ENCODE peak calls at places on chromosomes 16 and 17, in ten cellular contexts. Z is spleen, K is Peyer's patch, P is brain microvascular endothelial cell, I is HCT116, E is tibial artery, N is neural progenitor cell, D is PC-9, A is tibial nerve, G is neuronal stem cell. H is an unnamed sample.

GRCh38 chr17:36861531-36861930 is 75.7 kb upstream of the LHX1 start:
- DNase-seq in Z (no peak), K (no peak), P (no peak), I (no peak), E (no peak), N (no peak), D (no peak), A (no peak), G (no peak), H (no peak)

GRCh38 chr16:56824335-56824734 is 40.7 kb upstream of the SLC12A3 start:
- DNase-seq in Z (no peak), K (no peak), P (no peak), I (no peak), E (no peak), N (peak; percentile 52), D (no peak), A (no peak), G (no peak), H (no peak)

GRCh38 chr17:65446838-65447526 is 114.5 kb downstream of the AXIN2 start:
- DNase-seq in Z (no peak), K (no peak), P (no peak), I (no peak), E (peak; percentile 67), N (no peak), D (no peak), A (no peak), G (no peak), H (no peak)

GRCh38 chr17:47305302-47305923 is 18.3 kb upstream of the EFCAB13 start:
- DNase-seq in Z (no peak), K (no peak), P (peak; percentile 80), I (no peak), E (no peak), N (no peak), D (peak; percentile 77), A (no peak), G (no peak), H (no peak)

GRCh38 chr17:78256705-78257559 is 25.5 kb downstream of the TMEM235 start:
- DNase-seq in Z (peak; percentile 76), K (no peak), P (no peak), I (no peak), E (no peak), N (peak; percentile 51), D (no peak), A (no peak), G (no peak), H (no peak)

GRCh38 chr17:29722411-29723198 is 99.9 kb upstream of the CORO6 start:
- DNase-seq in Z (no peak), K (no peak), P (peak; percentile 51), I (no peak), E (peak; percentile 70), N (no peak), D (no peak), A (peak; percentile 22), G (no peak), H (no peak)

GRCh38 chr17:43547189-43547550 is 1.0 kb upstream of the ETV4 start:
- DNase-seq in Z (no peak), K (no peak), P (no peak), I (no peak), E (no peak), N (no peak), D (no peak), A (no peak), G (no peak), H (no peak)

GRCh38 chr17:81365148-81365600 is 30.1 kb upstream of the BAHCC1 start:
- DNase-seq in Z (peak; percentile 71), K (peak; percentile 86), P (peak; percentile 81), I (peak; percentile 72), E (peak; percentile 60), N (peak; percentile 85), D (peak; percentile 85), A (no peak), G (no peak), H (peak; percentile 46)

GRCh38 chr17:13837417-13837816 is 231.9 kb upstream of the COX10 start:
- DNase-seq in Z (no peak), K (no peak), P (no peak), I (no peak), E (no peak), N (no peak), D (no peak), A (no peak), G (no peak), H (no peak)

GRCh38 chr17:13835151-13835550 is 233.4 kb upstream of the HS3ST3A1 start:
- DNase-seq in Z (no peak), K (no peak), P (no peak), I (no peak), E (no peak), N (no peak), D (no peak), A (no peak), G (no peak), H (no peak)

DNA sequence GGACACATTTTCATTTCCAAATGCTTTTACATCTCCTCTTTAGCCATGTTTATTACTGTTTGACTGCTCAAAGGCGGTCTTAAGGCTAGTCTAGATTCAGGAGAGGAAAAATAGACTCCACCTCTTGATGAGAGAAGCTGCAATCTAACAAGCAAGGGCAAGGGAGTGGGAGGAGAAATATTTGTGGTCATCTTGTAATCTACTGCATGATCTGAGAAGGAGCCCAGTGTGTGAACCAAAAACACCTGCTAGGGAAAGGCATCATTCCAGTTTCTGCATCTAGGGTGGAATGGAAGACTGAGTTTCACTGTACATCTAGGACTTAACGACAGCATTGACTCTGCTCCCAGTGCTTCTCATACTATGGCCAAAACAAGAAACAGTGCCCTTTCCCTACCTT is 232.2 kb upstream of the HS3ST3A1 start:
- DNase-seq in Z (no peak), K (no peak), P (no peak), I (no peak), E (no peak), N (no peak), D (no peak), A (no peak), G (no peak), H (no peak)
- H3K4me3 ChIP-seq in Z (no peak overlapping the region), K (no peak overlapping the region), P (no peak overlapping the region), I (no peak overlapping the region), E (no peak overlapping the region), N (no peak overlapping the region), D (no peak overlapping the region), A (no peak overlapping the region), G (no peak overlapping the region), H (no peak overlapping the region)

GRCh38 chr17:1978396-1978962 is 46.7 kb downstream of the RTN4RL1 start:
- DNase-seq in Z (no peak), K (no peak), P (no peak), I (no peak), E (no peak), N (no peak), D (no peak), A (no peak), G (no peak), H (no peak)

GRCh38 chr17:1977583-1978395 is 47.3 kb downstream of the RTN4RL1 start:
- DNase-seq in Z (no peak), K (no peak), P (no peak), I (no peak), E (no peak), N (peak; percentile 71), D (no peak), A (no peak), G (no peak), H (no peak)

GRCh38 chr17:1980665-1981250 is 44.4 kb downstream of the RTN4RL1 start:
- DNase-seq in Z (no peak), K (no peak), P (no peak), I (no peak), E (no peak), N (no peak), D (no peak), A (no peak), G (no peak), H (no peak)

GRCh38 chr17:1976683-1977064 is 48.5 kb downstream of the RTN4RL1 start:
- DNase-seq in Z (no peak), K (no peak), P (no peak), I (no peak), E (no peak), N (no peak), D (no peak), A (no peak), G (no peak), H (no peak)

DNA sequence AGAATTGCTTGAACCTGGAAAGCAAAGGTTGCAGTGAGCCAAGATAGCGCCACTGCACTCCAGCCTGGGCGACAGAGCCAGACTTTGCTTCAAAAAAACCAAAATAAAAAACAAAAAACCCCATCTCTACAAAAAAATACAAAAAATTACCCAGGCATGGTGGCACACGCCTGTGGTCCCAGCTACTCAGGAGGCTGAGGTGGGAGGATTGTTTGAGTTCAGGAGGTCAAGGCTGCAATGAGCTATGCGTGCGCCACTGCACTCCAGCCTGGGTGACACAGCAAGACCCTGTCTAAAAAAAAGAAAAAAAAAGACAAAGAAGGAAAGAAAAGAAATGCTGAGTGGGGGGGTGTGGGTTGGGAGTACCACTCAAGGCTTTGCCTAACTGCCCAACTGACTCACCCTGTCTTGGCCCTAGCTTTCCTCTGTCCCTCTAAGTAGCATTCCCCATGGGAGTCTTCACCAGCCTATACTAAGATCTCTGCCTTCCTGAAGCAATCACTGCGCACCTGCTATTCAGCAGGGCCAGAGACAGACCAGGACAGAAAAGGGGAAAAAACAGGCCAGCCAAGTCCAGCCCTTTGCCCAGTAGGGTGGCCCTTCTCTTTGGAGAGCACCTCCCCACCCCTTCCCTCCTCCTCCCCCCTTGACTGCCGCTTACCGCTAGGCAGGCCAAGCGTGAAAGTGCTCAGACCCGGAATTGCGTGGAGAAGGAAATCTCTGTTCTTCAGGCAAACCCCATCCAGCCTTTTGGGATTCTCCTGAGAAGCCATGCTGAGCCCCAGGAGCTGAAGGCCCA is 45.8 kb downstream of the RTN4RL1 start:
- DNase-seq in Z (no peak), K (no peak), P (no peak), I (no peak), E (no peak), N (peak; percentile 50), D (no peak), A (no peak), G (no peak), H (no peak)
- H3K27ac ChIP-seq in Z (no peak overlapping the region), K (no peak overlapping the region), P (no peak overlapping the region), I (no peak overlapping the region), E (no peak overlapping the region), N (no peak overlapping the region), D (no peak overlapping the region), A (no peak overlapping the region), G (no peak overlapping the region), H (no peak overlapping the region)

GRCh38 chr17:19626079-19626478 is 22.5 kb upstream of the ALDH3A2 start:
- DNase-seq in Z (no peak), K (no peak), P (no peak), I (no peak), E (no peak), N (no peak), D (no peak), A (no peak), G (no peak), H (no peak)
- H3K27me3 ChIP-seq in Z (no peaks in the 10 kb centered on the region), K (no peaks in the 10 kb centered on the region), P (no peaks in the 10 kb centered on the region), I (no peaks in the 10 kb centered on the region), E (no peaks in the 10 kb centered on the region), N (no peaks in the 10 kb centered on the region), D (no peaks in the 10 kb centered on the region), A (no peaks in the 10 kb centered on the region), G (peaks cover 2% of the 10 kb centered on the region), H (no peaks in the 10 kb centered on the region)

DNA sequence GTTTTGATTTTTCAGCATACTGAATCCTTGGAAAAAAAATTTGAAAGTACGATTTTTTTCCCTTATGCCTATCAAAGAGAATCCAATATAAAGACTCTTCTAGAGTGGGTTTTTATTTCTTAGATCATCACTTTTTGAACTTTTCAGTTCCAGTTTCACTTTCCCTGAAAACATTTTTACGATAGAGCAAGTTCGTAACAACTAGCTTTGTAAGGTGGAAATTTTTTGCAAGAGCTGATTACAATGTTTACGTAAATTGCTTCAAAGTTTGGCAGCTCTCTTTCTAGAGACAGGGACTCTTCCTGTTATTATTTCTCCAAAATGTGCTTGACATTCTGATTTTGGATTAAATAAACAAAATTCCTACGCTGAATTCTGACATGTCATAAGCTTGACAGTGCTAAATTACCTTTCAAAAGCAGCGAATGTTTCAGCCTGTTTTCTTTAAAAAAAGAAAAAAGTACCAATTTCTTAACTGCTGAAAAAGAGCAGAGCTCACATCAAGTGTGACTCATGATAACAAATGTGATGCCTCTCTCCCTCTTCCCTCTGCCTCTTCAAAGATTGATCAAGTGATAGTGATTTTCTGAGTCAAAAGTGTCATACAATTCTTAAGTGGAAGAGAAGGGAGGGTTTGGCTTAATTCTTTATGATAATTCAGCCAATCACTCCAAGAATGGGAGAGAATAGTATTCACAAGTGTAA is 175.2 kb downstream of the KCNJ2 start:
- DNase-seq in Z (no peak), K (no peak), P (no peak), I (no peak), E (no peak), N (no peak), D (no peak), A (no peak), G (no peak), H (no peak)
- H3K4me3 ChIP-seq in Z (peak overlapping the region; percentile 8), K (peak overlapping the region; percentile 1), P (no peak overlapping the region), I (no peak overlapping the region), E (no peak overlapping the region), N (no peak overlapping the region), D (peak overlapping the region; percentile 27), A (peak overlapping the region; percentile 11), G (no peak overlapping the region), H (peak overlapping the region; percentile 2)

H was measured in heart right ventricle.